ENCODE peak calls at places on chromosomes 1 and 21, in four cellular contexts. R is HCT116, C is K562, I is H1. X is an unnamed sample.

GRCh38 chr21:33101300-33102005 is 31.5 kb downstream of the OLIG1 start:
- DNase-seq in R (no peak), C (no peak), I (no peak), X (no peak)

GRCh38 chr1:204873714-204874113 is 3.1 kb downstream of the NFASC start:
- DNase-seq in R (no peak), C (no peak), I (no peak), X (no peak)

GRCh38 chr1:194062962-194063361 is 876.5 kb upstream of the B3GALT2 start:
- DNase-seq in R (no peak), C (no peak), I (no peak), X (no peak)

GRCh38 chr1:210291786-210292275 is 36.9 kb upstream of the HHAT start:
- DNase-seq in R (no peak), C (no peak), I (no peak), X (no peak)

GRCh38 chr1:47682198-47682597 is 244.4 kb downstream of the FOXD2 start:
- DNase-seq in R (no peak), C (no peak), I (peak), X (no peak)

GRCh38 chr1:150577557-150578277 is 1.7 kb downstream of the MCL1 start:
- DNase-seq in R (no peak), C (peak), I (no peak), X (no peak)

GRCh38 chr1:183926978-183927377 is 110.5 kb downstream of the COLGALT2 start:
- DNase-seq in R (no peak), C (no peak), I (no peak), X (no peak)

GRCh38 chr1:28163496-28164120 is 12.9 kb downstream of the PTAFR start:
- DNase-seq in R (no peak), C (no peak), I (no peak), X (no peak)

GRCh38 chr1:11157867-11158266 is 31.3 kb upstream of the ANGPTL7 start:
- DNase-seq in R (no peak), C (no peak), I (no peak), X (no peak)

GRCh38 chr1:151539321-151540020 is 638 bp upstream of the TUFT1 start:
- DNase-seq in R (peak), C (peak), I (no peak), X (peak)

GRCh38 chr1:84291882-84292655 is 9.4 kb upstream of the SAMD13 start:
- DNase-seq in R (no peak), C (no peak), I (no peak), X (no peak)

GRCh38 chr1:43875327-43875726 is 58.3 kb upstream of the ARTN start:
- DNase-seq in R (no peak), C (no peak), I (no peak), X (no peak)

GRCh38 chr1:156511656-156512055 is 11.1 kb upstream of the MEF2D start:
- DNase-seq in R (no peak), C (no peak), I (no peak), X (no peak)

GRCh38 chr1:230087034-230087721 is 20.1 kb downstream of the GALNT2 start:
- DNase-seq in R (no peak), C (no peak), I (no peak), X (no peak)

GRCh38 chr1:64396817-64397216 is 73.1 kb upstream of the CACHD1 start:
- DNase-seq in R (peak), C (no peak), I (no peak), X (no peak)

GRCh38 chr1:231170875-231171274 is 9.0 kb downstream of the TRIM67 start:
- DNase-seq in R (no peak), C (no peak), I (no peak), X (no peak)

GRCh38 chr1:231176421-231176820 is 14.6 kb downstream of the TRIM67 start:
- DNase-seq in R (no peak), C (no peak), I (no peak), X (no peak)

GRCh38 chr1:231172411-231172810 is 10.6 kb downstream of the TRIM67 start:
- DNase-seq in R (no peak), C (no peak), I (no peak), X (no peak)

GRCh38 chr1:231166398-231166797 is 4.5 kb downstream of the TRIM67 start:
- DNase-seq in R (no peak), C (no peak), I (no peak), X (no peak)

DNA sequence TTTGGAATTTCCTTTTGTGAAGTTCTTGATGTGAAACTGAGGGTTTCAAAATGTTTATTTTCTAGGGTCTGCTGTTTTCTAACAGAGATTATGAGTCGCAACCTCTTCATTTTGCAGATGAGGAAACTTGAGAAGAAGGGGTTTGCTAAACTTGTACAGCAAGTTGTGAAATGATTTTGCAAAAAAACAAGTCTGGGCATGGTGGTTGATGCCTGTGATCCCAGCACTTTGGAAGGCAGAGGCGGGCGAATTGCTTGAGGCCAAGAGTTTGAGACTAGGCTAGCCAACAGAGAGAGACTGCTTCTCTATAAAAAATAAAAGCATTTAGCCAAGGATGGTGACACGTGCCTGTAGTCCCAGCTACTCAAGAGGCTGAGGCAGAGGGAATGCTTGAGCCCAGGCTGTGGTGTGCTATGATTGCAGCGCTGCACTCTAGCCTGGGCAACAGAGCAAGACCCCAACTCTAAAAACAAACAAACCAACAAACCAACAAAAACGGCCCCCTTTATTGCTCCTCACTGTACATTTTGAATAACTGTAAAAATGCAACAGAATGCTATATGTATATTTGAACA is 9.9 kb downstream of the TRIM67 start:
- DNase-seq in R (no peak), C (no peak), I (no peak), X (no peak)
- TF ChIP-seq RAD21 in R (no peak), C (no peak), I (no peak), X (no peak)

DNA sequence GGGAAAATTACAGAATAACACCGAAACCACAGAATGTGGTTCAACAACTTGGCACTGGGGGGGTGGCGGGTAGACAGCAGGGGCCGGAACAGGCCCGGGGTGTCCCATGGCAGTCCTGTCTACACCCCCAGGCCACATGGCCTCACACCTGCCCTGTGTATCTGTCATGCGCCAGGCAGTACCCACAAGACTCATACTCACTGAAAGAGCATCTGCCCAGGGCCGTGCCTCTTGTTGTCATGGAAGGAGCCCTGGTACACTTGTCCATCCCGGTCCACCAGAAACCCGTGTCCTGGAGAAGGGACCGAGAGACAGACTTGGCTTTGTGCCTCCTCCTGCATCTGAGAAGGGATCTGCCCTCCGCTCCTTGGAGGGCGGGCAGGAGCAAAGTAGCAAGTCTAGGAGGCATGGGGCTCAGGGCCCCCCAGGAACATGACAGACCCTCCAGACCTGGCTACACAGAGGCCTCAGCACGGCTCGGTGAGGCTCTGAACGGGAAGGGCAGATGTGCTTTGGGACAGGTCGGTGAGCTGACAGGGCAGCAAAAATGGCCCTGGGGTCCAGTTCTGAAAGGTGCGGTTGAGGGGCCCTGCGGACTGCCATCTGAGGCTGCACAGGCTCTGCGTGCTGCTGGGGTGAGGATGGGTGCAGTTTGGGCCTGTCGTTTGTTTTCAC is 5.6 kb downstream of the MORN1 start:
- DNase-seq in R (no peak), C (no peak), I (no peak), X (no peak)
- TF ChIP-seq EGR1 in R (no peak), C (no peak), I (no peak), X (no peak)

GRCh38 chr1:7117599-7118281 is 332.5 kb downstream of the CAMTA1 start:
- DNase-seq in R (peak), C (no peak), I (peak), X (no peak)
- TF ChIP-seq RAD21 in R (peak), C (no peak), I (peak), X (no peak)

GRCh38 chr1:46171872-46172271 is 3.0 kb upstream of the TSPAN1 start:
- DNase-seq in R (no peak), C (no peak), I (peak), X (no peak)
- TF ChIP-seq EGR1 in R (peak), C (no peak), I (no peak), X (no peak)

GRCh38 chr1:95742591-95743089 is 508.6 kb downstream of the RWDD3 start:
- DNase-seq in R (peak), C (no peak), I (no peak), X (no peak)
- TF ChIP-seq RAD21 in R (no peak), C (no peak), I (no peak), X (no peak)

X was measured in GM12878.